ENCODE peak calls at places on chromosomes 16 and 17, in seven cellular contexts. N is adrenal gland, U is neural progenitor cell, S is cardiac muscle cell, D is sigmoid colon, W is ovary, F is fibroblast of lung. K is an unnamed sample. For H3K4me1, the result is how much of the 10 kb centered on the place peaks cover.

GRCh38 chr17:36641877-36642845 is 40.8 kb downstream of the MRM1 start:
- DNase-seq in U (peak), N (no peak), F (no peak), W (no peak), S (peak), D (no peak), K (no peak)

GRCh38 chr16:67666538-67667433 is at the start of the genes C16orf86 and ENKD1:
- DNase-seq in S (peak), U (peak), F (peak), D (peak), N (peak), W (peak), K (peak)

GRCh38 chr17:61904094-61904710 is 23.6 kb downstream of the INTS2 start:
- DNase-seq in F (no peak), U (no peak), S (no peak), D (no peak), W (peak), N (no peak), K (no peak)

GRCh38 chr17:15944720-15945492 is at the start of gene ADORA2B:
- DNase-seq in U (peak), W (peak), D (peak), F (peak), N (peak), S (peak), K (peak)

GRCh38 chr17:76115138-76115754 is 11.7 kb upstream of the EXOC7 start:
- DNase-seq in F (no peak), S (no peak), U (no peak), N (no peak), D (no peak), W (no peak), K (no peak)

GRCh38 chr17:32831627-32832243 is 45.2 kb downstream of the MYO1D start:
- DNase-seq in D (no peak), S (no peak), F (no peak), N (no peak), W (no peak), U (no peak), K (no peak)

GRCh38 chr16:60261425-60261824 is 1527.3 kb upstream of the GOT2 start:
- DNase-seq in N (no peak), S (no peak), W (no peak), U (no peak), D (no peak), F (no peak), K (no peak)

GRCh38 chr16:10080031-10080772 is 102.0 kb downstream of the GRIN2A start:
- DNase-seq in D (peak), W (no peak), F (no peak), S (peak), U (no peak), N (peak), K (peak)

GRCh38 chr16:69474447-69474846 is 50.0 kb downstream of the CYB5B start:
- DNase-seq in N (no peak), W (no peak), U (no peak), F (no peak), D (no peak), S (no peak), K (no peak)

GRCh38 chr16:1331712-1332617 is 1.5 kb upstream of the BAIAP3 start:
- DNase-seq in S (no peak), N (peak), W (no peak), D (peak), F (peak), U (peak), K (no peak)

GRCh38 chr16:11561856-11562255 is 24.9 kb downstream of the LITAF start:
- DNase-seq in S (no peak), D (no peak), N (no peak), U (no peak), F (no peak), W (no peak), K (no peak)
- H3K27ac ChIP-seq in S (no peak), D (peak), N (no peak), U (no peak), F (no peak), W (peak), K (peak)

GRCh38 chr17:80957461-80957941 is 34.1 kb upstream of the CHMP6 start:
- DNase-seq in W (no peak), S (no peak), U (no peak), N (peak), F (no peak), D (peak), K (peak)
- H3K4me1 ChIP-seq in W (under half), S (under half), U (under half), N (under half), F (under half), D (under half), K (under half)

GRCh38 chr16:12185563-12185962 is 209.0 kb downstream of the SNX29 start:
- DNase-seq in D (no peak), F (no peak), N (no peak), W (no peak), S (no peak), U (no peak), K (no peak)

GRCh38 chr16:12178251-12178990 is 201.9 kb downstream of the SNX29 start:
- DNase-seq in F (peak), U (peak), W (peak), D (peak), S (no peak), N (peak), K (peak)

GRCh38 chr16:12184419-12184831 is 207.9 kb downstream of the SNX29 start:
- DNase-seq in F (no peak), S (no peak), D (no peak), W (no peak), N (no peak), U (peak), K (no peak)

GRCh38 chr16:12177643-12178042 is 201.1 kb downstream of the SNX29 start:
- DNase-seq in D (no peak), S (no peak), F (no peak), W (no peak), N (no peak), U (no peak), K (no peak)

GRCh38 chr16:12182202-12182601 is 205.7 kb downstream of the SNX29 start:
- DNase-seq in F (no peak), N (no peak), S (no peak), D (no peak), U (peak), W (no peak), K (no peak)
- TF ChIP-seq CTCF in F (no peak), N (no peak), S (no peak), D (no peak), U (no peak), W (no peak), K (no peak)

GRCh38 chr17:28226563-28226962 is 92.4 kb upstream of the TMEM97 start:
- DNase-seq in S (no peak), U (no peak), W (no peak), N (peak), D (no peak), F (no peak), K (no peak)

GRCh38 chr17:28228109-28228840 is 90.7 kb upstream of the TMEM97 start:
- DNase-seq in W (no peak), S (peak), U (peak), F (no peak), N (peak), D (no peak), K (no peak)

GRCh38 chr17:28227278-28228108 is 91.5 kb upstream of the TMEM97 start:
- DNase-seq in U (peak), N (peak), F (peak), W (peak), S (peak), D (no peak), K (no peak)

GRCh38 chr17:28228986-28229729 is 89.8 kb upstream of the TMEM97 start:
- DNase-seq in W (no peak), D (no peak), F (no peak), U (no peak), S (no peak), N (peak), K (no peak)

GRCh38 chr17:28230011-28230410 is 89.0 kb upstream of the TMEM97 start:
- DNase-seq in W (no peak), U (no peak), D (no peak), N (peak), S (no peak), F (no peak), K (no peak)
- H3K27ac ChIP-seq in W (no peak), U (no peak), D (no peak), N (peak), S (no peak), F (no peak), K (no peak)

DNA sequence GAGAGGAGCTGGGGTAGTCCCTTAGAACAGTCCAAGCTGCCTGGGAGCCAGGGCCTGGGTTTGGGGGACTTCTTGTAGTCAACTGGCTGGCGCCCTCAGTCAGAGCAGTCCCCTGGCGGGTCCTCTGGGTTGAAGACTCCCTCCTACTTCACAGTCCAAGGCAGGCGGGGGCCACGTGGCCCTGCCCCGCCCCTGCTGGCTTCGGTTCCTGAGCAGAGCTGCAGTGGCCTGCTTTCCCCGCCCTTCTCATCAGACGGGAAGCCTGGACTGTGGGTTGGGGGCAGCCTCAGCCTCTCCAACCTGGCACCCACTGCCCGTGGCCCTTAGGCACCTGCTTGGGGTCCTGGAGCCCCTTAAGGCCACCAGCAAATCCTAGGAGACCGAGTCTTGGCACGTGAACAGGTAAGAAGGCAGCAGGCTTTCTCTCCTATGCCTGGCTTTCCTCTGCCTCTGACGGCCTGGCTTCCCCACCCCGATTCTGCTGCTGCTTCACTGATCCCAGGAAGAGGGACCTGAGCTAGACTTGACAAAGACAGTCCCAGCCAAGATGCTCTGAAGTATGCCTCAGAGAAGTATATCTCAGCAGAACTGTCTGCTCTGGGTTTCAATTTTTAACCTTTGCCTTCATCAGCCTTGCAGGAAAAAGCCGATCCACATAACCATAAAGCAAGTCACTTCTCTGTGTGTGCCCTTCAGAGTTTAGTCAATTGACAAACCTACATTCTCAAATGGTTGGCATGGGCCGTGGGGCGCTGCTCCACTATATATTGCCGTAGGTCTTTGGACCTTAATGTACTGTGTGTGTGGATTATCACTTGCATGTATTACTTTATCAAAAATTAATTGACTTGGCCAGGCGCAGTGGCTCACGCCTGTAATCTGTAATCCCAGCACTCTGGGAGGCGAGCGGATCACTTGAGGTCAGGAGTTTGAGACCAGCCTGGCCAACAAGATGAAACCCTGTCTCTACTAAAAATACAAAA is 56.3 kb downstream of the SF3B3 start:
- DNase-seq in S (no peak), D (peak), F (no peak), W (peak), U (no peak), N (peak), K (peak)
- H3K4me1 ChIP-seq in S (under half), D (under half), F (under half), W (under half), U (under half), N (under half), K (under half)

DNA sequence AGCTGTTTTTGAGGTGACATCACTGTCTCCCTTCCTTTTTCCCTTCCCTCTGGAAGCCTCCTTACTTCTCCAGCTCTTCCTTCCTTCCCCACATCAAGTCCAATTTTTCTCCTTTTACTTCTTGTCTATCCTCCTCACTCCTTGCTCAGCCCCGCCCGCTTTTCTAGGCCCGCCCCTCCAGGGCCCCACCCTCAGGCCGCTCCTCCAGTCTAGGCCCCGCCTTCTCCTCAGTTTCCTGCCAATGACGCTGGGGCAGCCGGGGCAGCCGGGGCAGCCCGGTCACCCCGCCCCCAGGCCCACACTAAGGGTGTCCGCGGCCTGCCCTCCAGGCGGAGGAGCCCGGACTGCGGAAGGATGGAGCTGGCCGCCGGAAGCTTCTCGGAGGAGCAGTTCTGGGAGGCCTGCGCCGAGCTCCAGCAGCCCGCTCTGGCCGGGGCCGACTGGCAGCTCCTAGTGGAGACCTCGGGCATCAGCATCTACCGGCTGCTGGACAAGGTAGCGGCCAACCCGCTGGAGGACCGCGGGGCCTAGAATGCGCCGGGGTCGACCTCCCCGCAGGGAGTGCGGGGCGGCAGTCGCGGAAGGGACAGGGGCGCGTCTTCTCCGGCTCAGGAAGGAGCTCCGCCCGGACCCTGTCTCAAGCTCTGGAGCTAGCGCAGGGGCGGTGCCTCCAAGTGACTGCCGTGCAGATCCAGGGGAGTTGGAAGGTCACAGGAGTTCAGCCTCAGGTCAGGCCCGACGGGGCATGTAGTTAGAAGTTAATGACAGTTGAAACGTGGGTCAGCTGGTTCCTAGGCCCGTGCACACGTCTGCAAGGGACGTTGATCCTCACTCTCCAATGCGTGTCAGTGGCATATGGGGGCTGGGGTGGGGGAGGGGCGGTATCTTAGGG is at the start of gene PCTP:
- DNase-seq in N (peak), S (peak), D (peak), U (peak), F (peak), W (peak), K (peak)
- TF ChIP-seq CTCF in N (peak), S (peak), D (peak), U (peak), F (peak), W (peak), K (peak)

GRCh38 chr17:38920374-38921291 is 4.8 kb upstream of the LASP1NB start:
- DNase-seq in S (peak), F (no peak), N (no peak), W (no peak), D (peak), U (no peak), K (no peak)

GRCh38 chr17:38919316-38920078 is 5.9 kb upstream of the LASP1NB start:
- DNase-seq in N (no peak), S (no peak), W (peak), D (peak), F (no peak), U (no peak), K (no peak)

GRCh38 chr17:38917259-38917658 is 8.2 kb upstream of the LASP1NB start:
- DNase-seq in F (no peak), S (no peak), U (no peak), N (no peak), W (no peak), D (peak), K (no peak)

GRCh38 chr17:38918129-38918913 is 7.1 kb upstream of the LASP1NB start:
- DNase-seq in W (no peak), S (no peak), N (no peak), F (no peak), D (peak), U (peak), K (no peak)

DNA sequence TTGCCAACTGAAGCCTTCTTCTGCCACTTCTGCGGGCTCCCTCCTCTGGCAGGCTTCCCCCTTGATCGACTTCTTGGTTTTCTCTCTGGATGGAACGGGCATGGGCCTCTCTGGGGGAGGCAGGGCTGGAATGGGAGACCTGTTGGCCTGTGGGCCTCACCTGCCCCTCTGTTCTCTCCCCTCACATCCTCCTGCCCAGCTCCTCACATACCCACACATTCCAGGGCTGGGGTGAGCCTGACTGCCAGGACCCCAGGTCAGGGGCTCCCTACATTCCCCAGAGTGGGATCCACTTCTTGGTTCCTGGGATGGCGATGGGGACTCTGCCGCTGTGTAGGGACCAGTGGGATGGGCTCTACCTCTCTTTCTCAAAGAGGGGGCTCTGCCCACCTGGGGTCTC is 6.5 kb upstream of the LASP1NB start:
- DNase-seq in W (no peak), U (no peak), D (peak), S (no peak), F (no peak), N (no peak), K (no peak)
- H3K27ac ChIP-seq in W (no peak), U (no peak), D (peak), S (peak), F (no peak), N (no peak), K (peak)

GRCh38 chr17:54968954-54969400 is 412 bp downstream of the STXBP4 start:
- DNase-seq in W (no peak), U (no peak), F (peak), D (peak), S (peak), N (peak), K (no peak)
- H3K4me1 ChIP-seq in W (under half), U (under half), F (under half), D (under half), S (under half), N (under half), K (under half)

GRCh38 chr17:30969989-30970680 is 704 bp upstream of the RNF135 start:
- DNase-seq in D (no peak), S (no peak), U (peak), W (no peak), N (no peak), F (peak), K (peak)
- TF ChIP-seq CTCF in D (no peak), S (no peak), U (no peak), W (no peak), N (no peak), F (peak), K (no peak)

GRCh38 chr17:74430706-74431567 is 951 bp upstream of the GPRC5C start:
- DNase-seq in W (peak), S (peak), N (peak), U (peak), D (peak), F (peak), K (peak)

GRCh38 chr17:74431568-74432483 is at the start of gene GPRC5C:
- DNase-seq in D (peak), N (peak), U (peak), F (no peak), S (peak), W (peak), K (peak)

GRCh38 chr17:74435775-74436359 is 4.0 kb downstream of the GPRC5C start:
- DNase-seq in S (no peak), U (no peak), F (no peak), W (no peak), D (no peak), N (no peak), K (no peak)

GRCh38 chr17:74432484-74433391 is 850 bp downstream of the GPRC5C start:
- DNase-seq in D (no peak), U (peak), F (no peak), N (no peak), W (no peak), S (no peak), K (no peak)

GRCh38 chr17:74433421-74434121 is 1.7 kb downstream of the GPRC5C start:
- DNase-seq in S (peak), U (peak), D (no peak), F (no peak), N (no peak), W (no peak), K (no peak)
- H3K27ac ChIP-seq in S (peak), U (no peak), D (peak), F (no peak), N (no peak), W (peak), K (peak)